ENCODE peak calls at places on chromosomes 16 and 17, in five cellular contexts. Y is GM12878, U is HCT116, M is K562, O is HepG2. J is an unnamed sample.

GRCh38 chr17:56291226-56291805 is 138.0 kb downstream of the ANKFN1 start:
- DNase-seq in Y (no peak), U (no peak), M (no peak), O (no peak), J (no peak)

GRCh38 chr17:80303824-80304223 is 43.2 kb downstream of the RNF213 start:
- DNase-seq in Y (no peak), U (no peak), M (no peak), O (no peak), J (no peak)

GRCh38 chr17:40980594-40980993 is 3.5 kb downstream of the KRT40 start:
- DNase-seq in Y (no peak), U (no peak), M (no peak), O (no peak), J (no peak)

GRCh38 chr17:79341816-79342215 is 267.2 kb downstream of the ENGASE start:
- DNase-seq in Y (no peak), U (no peak), M (no peak), O (no peak), J (no peak)

GRCh38 chr17:78129385-78130079 is 977 bp upstream of the TMC6 start:
- DNase-seq in Y (no peak), U (no peak), M (no peak), O (no peak), J (no peak)

GRCh38 chr16:7888421-7888820 is 555.8 kb downstream of the RBFOX1 start:
- DNase-seq in Y (no peak), U (no peak), M (no peak), O (no peak), J (no peak)

GRCh38 chr17:791807-792206 is 9.7 kb downstream of the MRM3 start:
- DNase-seq in Y (no peak), U (no peak), M (no peak), O (no peak), J (no peak)

GRCh38 chr16:22007159-22007508 is 777 bp upstream of the MOSMO start:
- DNase-seq in Y (no peak), U (no peak), M (peak), O (no peak), J (no peak)

GRCh38 chr16:8928467-8928957 is 35.2 kb downstream of the USP7 start:
- DNase-seq in Y (peak), U (no peak), M (no peak), O (no peak), J (no peak)

GRCh38 chr16:29841631-29842030 is 21.4 kb downstream of the MVP start:
- DNase-seq in Y (no peak), U (no peak), M (no peak), O (no peak), J (no peak)

GRCh38 chr17:39236383-39236927 is 10.7 kb upstream of the STAC2 start:
- DNase-seq in Y (no peak), U (no peak), M (no peak), O (no peak), J (no peak)

GRCh38 chr16:69566437-69567030 is 768 bp downstream of the NFAT5 start:
- DNase-seq in Y (no peak), U (no peak), M (peak), O (peak), J (peak)

GRCh38 chr17:15343749-15344148 is 2.4 kb upstream of the TEKT3 start:
- DNase-seq in Y (no peak), U (no peak), M (no peak), O (no peak), J (no peak)

GRCh38 chr17:16215002-16215272 is 397 bp downstream of the NCOR1 start:
- DNase-seq in Y (no peak), U (no peak), M (peak), O (peak), J (peak)

GRCh38 chr17:35373984-35374765 is 754 bp upstream of the SLFN11 start:
- DNase-seq in Y (no peak), U (no peak), M (no peak), O (no peak), J (peak)

GRCh38 chr16:57704011-57704904 is 9.7 kb downstream of the DRC7 start:
- DNase-seq in Y (no peak), U (no peak), M (no peak), O (peak), J (no peak)

GRCh38 chr17:64382184-64382583 is 8.5 kb downstream of the PECAM1 start:
- DNase-seq in Y (no peak), U (no peak), M (no peak), O (no peak), J (no peak)

GRCh38 chr17:75590849-75591721 is 3.5 kb downstream of the MYO15B start:
- DNase-seq in Y (no peak), U (no peak), M (no peak), O (peak), J (no peak)

GRCh38 chr17:17868637-17869522 is 32.1 kb upstream of the SREBF1 start:
- DNase-seq in Y (no peak), U (no peak), M (no peak), O (no peak), J (peak)

GRCh38 chr16:81524382-81524781 is 79.8 kb downstream of the CMIP start:
- DNase-seq in Y (no peak), U (no peak), M (no peak), O (no peak), J (no peak)

GRCh38 chr17:48542114-48542955 is 2.6 kb downstream of the HOXB2 start:
- DNase-seq in Y (no peak), U (no peak), M (no peak), O (no peak), J (peak)

DNA sequence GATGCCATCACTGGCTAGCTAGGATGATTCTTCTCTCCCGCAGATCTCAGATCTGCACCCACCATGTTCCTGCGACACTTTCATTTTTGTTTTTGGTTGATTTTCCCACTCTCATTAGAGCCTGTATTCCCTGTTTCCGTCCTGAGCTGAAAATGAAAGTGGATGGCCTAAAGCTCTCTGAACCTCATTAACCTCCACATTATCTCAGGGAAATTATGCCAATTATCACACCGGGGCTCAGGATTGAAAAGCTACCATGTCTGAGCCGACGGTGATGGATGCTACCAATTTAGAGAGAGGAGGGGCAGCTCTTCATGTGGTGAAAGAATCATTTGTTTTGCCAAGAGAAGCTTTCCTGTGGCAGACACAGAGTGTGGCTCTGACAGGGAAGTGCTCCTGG is 410.4 kb upstream of the CDH11 start:
- DNase-seq in Y (no peak), U (no peak), M (no peak), O (no peak), J (no peak)
- H2AFZ ChIP-seq in Y (no peak), U (no peak), M (no peak), O (no peak), J (peak)

GRCh38 chr16:89003831-89004208 is 26.8 kb upstream of the CBFA2T3 start:
- DNase-seq in Y (no peak), U (no peak), M (peak), O (no peak), J (no peak)

GRCh38 chr16:89005201-89006035 is 28.4 kb upstream of the CBFA2T3 start:
- DNase-seq in Y (no peak), U (no peak), M (no peak), O (no peak), J (no peak)

GRCh38 chr16:89001117-89002027 is 24.4 kb upstream of the CBFA2T3 start:
- DNase-seq in Y (no peak), U (no peak), M (no peak), O (no peak), J (peak)

GRCh38 chr16:89004209-89004831 is 27.3 kb upstream of the CBFA2T3 start:
- DNase-seq in Y (no peak), U (no peak), M (peak), O (no peak), J (no peak)

GRCh38 chr16:89002851-89003830 is 26.1 kb upstream of the CBFA2T3 start:
- DNase-seq in Y (no peak), U (no peak), M (peak), O (no peak), J (no peak)
- TF ChIP-seq EZH2 in Y (no peak), U (no peak), M (no peak), O (no peak), J (no peak)

GRCh38 chr17:73192219-73192893 is 499 bp upstream of the COG1 start:
- DNase-seq in Y (no peak), U (peak), M (peak), O (peak), J (peak)
- TF ChIP-seq REST in Y (no peak), U (no peak), M (no peak), O (no peak), J (no peak)

GRCh38 chr17:50905460-50905803 is 39.3 kb upstream of the TOB1 start:
- DNase-seq in Y (no peak), U (no peak), M (no peak), O (peak), J (peak)
- H2AFZ ChIP-seq in Y (no peak), U (no peak), M (no peak), O (no peak), J (peak)

GRCh38 chr16:10447289-10447688 is 61.4 kb downstream of the ATF7IP2 start:
- DNase-seq in Y (no peak), U (no peak), M (no peak), O (no peak), J (no peak)
- TF ChIP-seq EZH2 in Y (no peak), U (no peak), M (no peak), O (no peak), J (no peak)

DNA sequence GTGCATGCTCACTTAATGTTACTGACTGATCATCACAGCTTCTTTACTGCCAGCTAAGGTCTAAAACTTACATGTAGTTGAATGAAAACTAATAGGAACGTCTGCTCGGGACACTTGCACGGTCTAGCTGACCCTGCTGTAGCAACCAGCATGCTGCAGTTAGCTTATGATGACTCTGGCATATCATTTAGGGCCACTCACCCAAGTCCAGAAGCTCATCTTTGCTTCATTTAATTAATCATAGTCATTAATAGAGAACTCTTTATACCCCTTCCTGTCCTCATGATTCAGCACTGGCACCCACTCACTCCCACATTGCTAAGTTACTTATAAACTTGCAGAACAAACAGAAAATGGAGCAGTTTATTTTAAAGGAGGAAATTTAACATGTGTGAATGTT is 136.3 kb downstream of the NLK start:
- DNase-seq in Y (no peak), U (no peak), M (no peak), O (no peak), J (no peak)
- TF ChIP-seq REST in Y (no peak), U (no peak), M (no peak), O (no peak), J (no peak)

DNA sequence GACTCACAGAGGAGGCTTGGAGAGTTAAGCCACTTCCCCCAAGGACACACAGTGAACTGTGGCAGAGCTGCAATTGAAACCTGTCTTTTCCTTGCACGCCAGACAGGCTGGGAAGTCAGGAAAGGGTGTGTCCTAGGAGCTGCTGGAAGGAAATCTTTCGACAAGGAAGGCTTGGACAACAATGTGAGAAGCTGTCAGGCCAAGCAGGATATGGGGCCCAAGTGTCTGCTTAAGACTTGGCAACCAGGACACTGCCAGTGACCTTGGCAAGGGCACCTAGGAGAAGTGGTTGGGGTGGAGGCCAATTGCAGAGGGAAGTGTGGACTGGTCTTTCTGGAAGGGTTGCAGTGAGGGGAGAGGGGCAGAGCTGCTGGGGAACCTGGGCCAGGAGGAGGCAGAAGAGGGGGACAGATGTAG is 2.1 kb upstream of the CAMKK1 start:
- DNase-seq in Y (no peak), U (no peak), M (no peak), O (no peak), J (no peak)
- H2AFZ ChIP-seq in Y (no peak), U (no peak), M (peak), O (no peak), J (no peak)